ENCODE peak calls at places on chromosomes 1 and 21, in five cellular contexts. S, N, U, L and Z are unnamed samples.

GRCh38 chr1:19124273-19124672 is 85.8 kb downstream of the UBR4 start:
- DNase-seq in L (no peak), S (no peak), U (no peak), N (no peak), Z (no peak)

GRCh38 chr1:166980818-166981217 is 5.5 kb upstream of the ILDR2 start:
- DNase-seq in L (no peak), S (no peak), U (no peak), N (no peak), Z (no peak)

GRCh38 chr1:13702425-13703127 is 2.6 kb downstream of the PRDM2 start:
- DNase-seq in N (no peak), S (no peak), L (no peak), U (no peak), Z (no peak)

GRCh38 chr1:56263908-56264307 is 315.5 kb downstream of the PLPP3 start:
- DNase-seq in S (no peak), L (no peak), N (no peak), U (no peak), Z (no peak)

GRCh38 chr21:32392880-32393676 is at the start of gene URB1:
- DNase-seq in L (peak; percentile 98), N (peak; percentile 96), U (peak; percentile 86), S (peak; percentile 86), Z (peak; percentile 49)

GRCh38 chr1:235632538-235633219 is 16.9 kb downstream of the GNG4 start:
- DNase-seq in N (no peak), S (no peak), U (no peak), L (no peak), Z (no peak)

GRCh38 chr1:193260056-193260750 is 73.8 kb upstream of the B3GALT2 start:
- DNase-seq in L (no peak), S (no peak), U (no peak), N (no peak), Z (no peak)

GRCh38 chr1:1892079-1892762 is 1.3 kb upstream of the GNB1 start:
- DNase-seq in L (no peak), S (no peak), N (peak; percentile 40), U (no peak), Z (no peak)

GRCh38 chr1:60746278-60746761 is 336.0 kb upstream of the NFIA start:
- DNase-seq in L (no peak), S (no peak), U (no peak), N (no peak), Z (no peak)

GRCh38 chr1:79052829-79053449 is 46.4 kb upstream of the ADGRL4 start:
- DNase-seq in S (no peak), N (no peak), U (no peak), L (no peak), Z (no peak)
- H3K4me3 ChIP-seq in S (peak overlapping the region; percentile 37), N (peak overlapping the region; percentile 38), U (no peak overlapping the region), L (no peak overlapping the region), Z (no peak overlapping the region)

GRCh38 chr1:150515328-150516049 is at the start of gene FALEC:
- DNase-seq in L (peak; percentile 98), N (peak; percentile 99), S (peak; percentile 95), U (peak; percentile 89), Z (peak; percentile 87)
- TF ChIP-seq POLR2A in L (peak; percentile 72), N (peak; percentile 65), S (no peak), U (peak; percentile 39), Z (peak; percentile 45)

GRCh38 chr1:238177960-238178359 is 287.2 kb upstream of the ZP4 start:
- DNase-seq in L (no peak), U (no peak), S (no peak), N (no peak), Z (no peak)
- H3K4me3 ChIP-seq in L (no peak overlapping the region), U (no peak overlapping the region), S (no peak overlapping the region), N (no peak overlapping the region), Z (no peak overlapping the region)

GRCh38 chr1:225882699-225883615 is 777 bp upstream of the TMEM63A start:
- DNase-seq in U (peak; percentile 16), L (peak; percentile 80), N (peak; percentile 80), S (peak; percentile 24), Z (no peak)

GRCh38 chr1:225881081-225882007 is 836 bp downstream of the TMEM63A start:
- DNase-seq in U (peak; percentile 24), N (peak; percentile 82), S (peak; percentile 55), L (peak; percentile 91), Z (no peak)

GRCh38 chr1:225880636-225881035 is 1.5 kb downstream of the TMEM63A start:
- DNase-seq in L (no peak), N (no peak), U (no peak), S (no peak), Z (no peak)

GRCh38 chr1:225883616-225884265 is 1.6 kb upstream of the TMEM63A start:
- DNase-seq in N (no peak), U (no peak), L (peak; percentile 45), S (no peak), Z (no peak)

GRCh38 chr1:225882008-225882698 is at the start of gene TMEM63A:
- DNase-seq in S (peak; percentile 83), L (peak; percentile 97), N (peak; percentile 98), U (peak; percentile 86), Z (peak; percentile 64)
- TF ChIP-seq POLR2A in S (peak; percentile 70), L (peak; percentile 87), N (peak; percentile 81), U (peak; percentile 70), Z (peak; percentile 36)

GRCh38 chr21:41079159-41079558 is 88.8 kb upstream of the BACE2 start:
- DNase-seq in S (no peak), U (no peak), N (no peak), L (no peak), Z (no peak)
- H3K4me3 ChIP-seq in S (no peak overlapping the region), U (no peak overlapping the region), N (no peak overlapping the region), L (no peak overlapping the region), Z (no peak overlapping the region)

GRCh38 chr1:21347072-21347581 is 56.9 kb upstream of the ECE1 start:
- DNase-seq in N (no peak), L (no peak), U (no peak), S (no peak), Z (no peak)

GRCh38 chr1:21346304-21347071 is 56.2 kb upstream of the ECE1 start:
- DNase-seq in N (no peak), L (no peak), U (no peak), S (no peak), Z (no peak)

GRCh38 chr1:21342961-21343838 is 52.9 kb upstream of the ECE1 start:
- DNase-seq in S (no peak), U (no peak), N (no peak), L (no peak), Z (no peak)

GRCh38 chr1:21344098-21344749 is 54.0 kb upstream of the ECE1 start:
- DNase-seq in N (no peak), U (no peak), L (no peak), S (no peak), Z (no peak)

DNA sequence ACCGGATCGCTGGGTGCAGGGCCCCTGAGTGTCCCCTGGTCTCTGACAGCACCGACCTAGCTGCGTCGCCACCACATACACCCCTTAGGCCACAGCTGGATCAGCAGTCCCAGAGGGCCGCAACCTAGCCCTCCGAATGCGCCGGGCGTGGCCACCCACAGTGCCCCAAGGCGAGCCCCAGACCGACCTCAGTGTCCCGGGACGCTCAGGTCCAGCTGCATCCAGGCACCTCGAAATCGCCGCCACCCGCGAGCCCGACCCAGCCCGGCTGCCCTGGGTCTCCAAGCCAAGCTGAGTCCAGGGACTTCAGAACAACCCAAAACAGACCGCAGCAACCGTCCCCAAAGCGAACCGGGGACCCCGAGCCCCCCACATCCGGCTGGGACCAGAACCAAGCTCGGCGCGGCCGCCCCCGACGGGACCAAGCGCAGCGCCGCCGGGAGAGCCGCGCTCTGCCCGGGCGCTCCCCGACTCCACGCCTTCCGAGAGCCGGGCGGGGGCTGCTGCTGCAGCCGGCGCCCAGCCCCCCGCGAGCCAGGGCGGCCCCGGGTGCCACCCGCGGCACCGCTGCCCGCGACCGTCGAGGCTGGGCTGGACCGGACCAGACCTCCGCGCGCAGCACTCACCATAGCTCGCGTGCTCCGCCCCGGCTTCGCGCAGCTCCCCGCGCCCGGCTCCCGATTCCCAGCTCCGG is 54.6 kb upstream of the ECE1 start:
- DNase-seq in S (no peak), U (no peak), L (peak; percentile 41), N (peak; percentile 70), Z (no peak)
- TF ChIP-seq POLR2A in S (no peak), U (no peak), L (no peak), N (no peak), Z (no peak)